ENCODE peak calls at places on chromosomes 12 and 14, in eight cellular contexts. J, F, L, S, E, I, W and H are unnamed samples.

GRCh38 chr12:107564946-107565345 is 120.7 kb upstream of the PWP1 start:
- DNase-seq in I (no peak), E (peak; percentile 27), F (no peak), S (peak; percentile 16), L (no peak), W (no peak), J (no peak), H (peak; percentile 42)

GRCh38 chr12:26523708-26524150 is 309.3 kb downstream of the ITPR2 start:
- DNase-seq in S (peak; percentile 93), W (peak; percentile 93), F (peak; percentile 95), I (no peak), E (peak; percentile 67), L (no peak), J (peak; percentile 87), H (peak; percentile 94)

GRCh38 chr14:55540847-55541773 is 38.9 kb upstream of the KTN1 start:
- DNase-seq in I (no peak), J (no peak), L (no peak), F (no peak), W (no peak), E (no peak), S (peak; percentile 37), H (peak; percentile 83)

GRCh38 chr14:92584856-92585255 is 71.3 kb downstream of the RIN3 start:
- DNase-seq in F (no peak), W (no peak), L (no peak), E (no peak), J (no peak), S (no peak), I (no peak), H (no peak)

GRCh38 chr14:79293482-79293881 is 917.8 kb downstream of the DIO2 start:
- DNase-seq in J (no peak), E (no peak), S (peak; percentile 15), I (no peak), W (no peak), L (no peak), F (no peak), H (no peak)

GRCh38 chr14:42673963-42674362 is 1067.3 kb downstream of the LRFN5 start:
- DNase-seq in L (no peak), W (no peak), F (no peak), S (no peak), I (no peak), J (no peak), E (no peak), H (no peak)

GRCh38 chr12:127509066-127509778 is 757.7 kb upstream of the TMEM132C start:
- DNase-seq in W (no peak), E (peak; percentile 76), I (no peak), F (no peak), S (peak; percentile 89), J (no peak), L (peak; percentile 80), H (no peak)

GRCh38 chr12:30546121-30546520 is 149.5 kb downstream of the IPO8 start:
- DNase-seq in S (no peak), F (no peak), W (no peak), I (no peak), J (no peak), L (no peak), E (no peak), H (peak; percentile 87)

GRCh38 chr14:52455291-52456088 is 96.8 kb downstream of the TXNDC16 start:
- DNase-seq in E (peak; percentile 41), J (no peak), F (no peak), S (peak; percentile 87), L (peak; percentile 18), I (no peak), W (no peak), H (peak; percentile 60)

GRCh38 chr12:57518920-57519757 is 1.2 kb downstream of the DDIT3 start:
- DNase-seq in W (peak; percentile 67), S (peak; percentile 24), E (peak; percentile 48), L (no peak), I (no peak), J (no peak), F (peak; percentile 58), H (peak; percentile 13)

GRCh38 chr14:75310295-75311059 is 31.8 kb downstream of the FOS start:
- DNase-seq in S (peak; percentile 86), J (peak; percentile 60), L (peak; percentile 66), W (peak; percentile 92), F (peak; percentile 75), I (no peak), E (peak; percentile 90), H (peak; percentile 59)

GRCh38 chr12:45220961-45221360 is 5.1 kb downstream of the ANO6 start:
- DNase-seq in W (no peak), L (no peak), S (no peak), J (no peak), F (no peak), E (no peak), I (no peak), H (no peak)

GRCh38 chr12:45220366-45220931 is 4.6 kb downstream of the ANO6 start:
- DNase-seq in L (no peak), S (no peak), W (no peak), F (no peak), I (no peak), J (no peak), E (no peak), H (peak; percentile 97)

GRCh38 chr12:45223868-45224267 is 8.0 kb downstream of the ANO6 start:
- DNase-seq in S (no peak), L (no peak), W (no peak), F (no peak), I (no peak), J (no peak), E (no peak), H (no peak)

GRCh38 chr12:45227668-45228067 is 11.8 kb downstream of the ANO6 start:
- DNase-seq in E (no peak), S (no peak), I (no peak), W (no peak), L (no peak), F (no peak), J (no peak), H (no peak)

DNA sequence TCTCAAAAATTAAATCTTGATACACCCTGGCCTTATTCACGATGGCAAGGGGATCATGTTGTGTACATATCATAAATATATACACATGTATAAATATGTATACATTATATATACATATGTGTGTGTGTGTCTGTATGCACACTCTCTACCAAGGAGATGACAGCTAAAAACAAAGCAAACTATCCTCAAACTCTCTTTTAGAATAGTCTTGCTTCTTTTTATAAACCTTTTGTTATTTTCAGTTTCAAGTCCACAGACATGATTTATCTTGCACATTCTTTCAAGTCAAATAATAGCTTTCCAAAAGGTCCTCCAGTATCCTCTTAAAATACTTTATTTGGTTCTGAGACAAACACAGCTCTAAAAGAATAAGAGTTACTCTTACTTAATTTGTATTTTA is 8.4 kb downstream of the ANO6 start:
- DNase-seq in S (no peak), F (no peak), E (no peak), L (no peak), W (no peak), J (no peak), I (no peak), H (no peak)
- H3K4me3 ChIP-seq in S (no peak overlapping the region), F (no peak overlapping the region), E (no peak overlapping the region), L (no peak overlapping the region), W (no peak overlapping the region), J (no peak overlapping the region), I (no peak overlapping the region), H (no peak overlapping the region)

DNA sequence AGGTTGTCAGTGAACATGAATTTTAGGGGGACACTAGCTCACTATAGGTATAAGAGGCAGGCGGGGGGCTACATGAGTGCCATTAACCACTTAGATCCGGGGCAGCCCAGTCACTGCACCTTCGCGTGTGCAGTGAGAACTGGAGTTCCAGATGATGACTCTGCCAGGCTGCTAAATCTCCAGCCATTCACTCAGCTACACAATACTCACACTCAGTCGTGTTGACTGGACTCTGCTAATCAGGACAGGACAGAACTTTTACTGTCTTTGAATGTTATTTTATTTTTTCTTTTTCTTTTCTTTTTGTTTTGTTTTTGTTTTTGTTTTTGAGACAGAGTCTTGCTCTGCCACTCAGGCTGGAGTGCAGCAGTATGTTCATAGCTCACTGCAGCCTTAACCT is 465.6 kb downstream of the AACS start:
- DNase-seq in W (no peak), L (no peak), E (no peak), J (no peak), S (no peak), I (no peak), F (no peak), H (no peak)
- H3K36me3 ChIP-seq in W (no peaks in the 10 kb centered on the region), L (no peaks in the 10 kb centered on the region), E (no peaks in the 10 kb centered on the region), J (no peaks in the 10 kb centered on the region), S (no peaks in the 10 kb centered on the region), I (no peaks in the 10 kb centered on the region), F (no peaks in the 10 kb centered on the region), H (no peaks in the 10 kb centered on the region)

DNA sequence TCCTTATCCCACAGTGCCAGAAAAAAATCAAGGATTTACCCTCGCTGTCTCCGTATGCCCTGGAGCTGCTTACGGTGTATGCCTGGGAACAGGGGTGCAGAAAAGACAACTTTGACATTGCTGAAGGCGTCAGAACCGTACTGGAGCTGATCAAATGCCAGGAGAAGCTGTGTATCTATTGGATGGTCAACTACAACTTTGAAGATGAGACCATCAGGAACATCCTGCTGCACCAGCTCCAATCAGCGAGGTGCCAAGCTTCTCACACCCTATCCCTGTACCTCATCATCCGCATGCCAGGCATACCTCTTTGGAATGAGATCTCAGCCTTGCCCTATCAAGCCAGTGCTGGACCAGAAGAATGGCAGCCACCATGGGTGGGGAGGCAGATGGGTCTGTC is 19.2 kb downstream of the OAS2 start:
- DNase-seq in E (no peak), J (no peak), S (no peak), F (no peak), L (no peak), I (no peak), W (no peak), H (no peak)
- H3K4me3 ChIP-seq in E (no peak overlapping the region), J (no peak overlapping the region), S (no peak overlapping the region), F (no peak overlapping the region), L (no peak overlapping the region), I (no peak overlapping the region), W (no peak overlapping the region), H (no peak overlapping the region)

GRCh38 chr14:39034481-39035296 is 68.3 kb downstream of the SEC23A start:
- DNase-seq in L (no peak), J (no peak), W (no peak), S (no peak), E (no peak), I (no peak), F (no peak), H (peak; percentile 6)
- H3K36me3 ChIP-seq in L (peaks cover 52% of the 10 kb centered on the region), J (no peaks in the 10 kb centered on the region), W (no peaks in the 10 kb centered on the region), S (peaks cover 45% of the 10 kb centered on the region), E (peaks cover 66% of the 10 kb centered on the region), I (peaks cover 25% of the 10 kb centered on the region), F (peaks cover 64% of the 10 kb centered on the region), H (peaks cover 6% of the 10 kb centered on the region)